ENCODE peak calls at places on chromosomes 11 and 22, in eight cellular contexts. C is GM12865; G is body of pancreas; Y is pancreas; Q is CD8-positive, alpha-beta T cell; E is colonic mucosa; O is neural crest cell; N is OCI-LY7. L is an unnamed sample.

GRCh38 chr11:108538022-108538424 is 39.8 kb upstream of the POGLUT3 start:
- DNase-seq in C (no peak), G (peak), Y (no peak), Q (peak), E (peak), O (no peak), N (no peak), L (no peak)

GRCh38 chr11:67516806-67517205 is 6.4 kb downstream of the CABP2 start:
- DNase-seq in C (no peak), G (no peak), Y (no peak), Q (no peak), E (no peak), O (no peak), N (no peak), L (no peak)

GRCh38 chr11:47466201-47466600 is 17.3 kb upstream of the RAPSN start:
- DNase-seq in C (no peak), G (no peak), Y (no peak), Q (no peak), E (no peak), O (no peak), N (no peak), L (no peak)

GRCh38 chr11:34977039-34977906 is 60.9 kb downstream of the PDHX start:
- DNase-seq in C (no peak), G (no peak), Y (no peak), Q (no peak), E (no peak), O (no peak), N (no peak), L (no peak)

GRCh38 chr11:78350646-78351165 is 66.9 kb downstream of the GAB2 start:
- DNase-seq in C (no peak), G (no peak), Y (peak), Q (no peak), E (peak), O (no peak), N (peak), L (no peak)

GRCh38 chr11:117940736-117941135 is 11.5 kb upstream of the TMPRSS13 start:
- DNase-seq in C (no peak), G (no peak), Y (no peak), Q (no peak), E (no peak), O (no peak), N (no peak), L (no peak)

GRCh38 chr22:21443057-21443734 is 24.0 kb upstream of the TMEM191C start:
- DNase-seq in C (no peak), G (peak), Y (peak), Q (no peak), E (no peak), O (peak), N (no peak), L (no peak)

GRCh38 chr11:69330330-69330729 is 36.4 kb downstream of the MYEOV start:
- DNase-seq in C (no peak), G (no peak), Y (no peak), Q (no peak), E (no peak), O (no peak), N (no peak), L (no peak)

GRCh38 chr11:62574363-62575057 is 819 bp upstream of the EEF1G start:
- DNase-seq in C (peak), G (peak), Y (peak), Q (no peak), E (peak), O (no peak), N (peak), L (peak)

GRCh38 chr11:8090756-8091155 is 9.7 kb downstream of the TUB start:
- DNase-seq in C (peak), G (peak), Y (no peak), Q (no peak), E (no peak), O (peak), N (peak), L (no peak)

GRCh38 chr22:39080052-39080762 is 3.1 kb downstream of the APOBEC3G start:
- DNase-seq in C (peak), G (no peak), Y (no peak), Q (peak), E (no peak), O (no peak), N (no peak), L (no peak)

GRCh38 chr22:46179748-46180147 is 29.4 kb downstream of the PPARA start:
- DNase-seq in C (no peak), G (no peak), Y (no peak), Q (no peak), E (no peak), O (no peak), N (no peak), L (no peak)

GRCh38 chr22:45314789-45315188 is 5.1 kb downstream of the FAM118A start:
- DNase-seq in C (no peak), G (no peak), Y (no peak), Q (no peak), E (no peak), O (no peak), N (no peak), L (no peak)

GRCh38 chr11:64900774-64901173 is 16.2 kb downstream of the ATG2A start:
- DNase-seq in C (no peak), G (no peak), Y (no peak), Q (no peak), E (no peak), O (no peak), N (no peak), L (no peak)

GRCh38 chr11:75734491-75735180 is 17.0 kb downstream of the MOGAT2 start:
- DNase-seq in C (no peak), G (no peak), Y (no peak), Q (no peak), E (peak), O (no peak), N (peak), L (no peak)

DNA sequence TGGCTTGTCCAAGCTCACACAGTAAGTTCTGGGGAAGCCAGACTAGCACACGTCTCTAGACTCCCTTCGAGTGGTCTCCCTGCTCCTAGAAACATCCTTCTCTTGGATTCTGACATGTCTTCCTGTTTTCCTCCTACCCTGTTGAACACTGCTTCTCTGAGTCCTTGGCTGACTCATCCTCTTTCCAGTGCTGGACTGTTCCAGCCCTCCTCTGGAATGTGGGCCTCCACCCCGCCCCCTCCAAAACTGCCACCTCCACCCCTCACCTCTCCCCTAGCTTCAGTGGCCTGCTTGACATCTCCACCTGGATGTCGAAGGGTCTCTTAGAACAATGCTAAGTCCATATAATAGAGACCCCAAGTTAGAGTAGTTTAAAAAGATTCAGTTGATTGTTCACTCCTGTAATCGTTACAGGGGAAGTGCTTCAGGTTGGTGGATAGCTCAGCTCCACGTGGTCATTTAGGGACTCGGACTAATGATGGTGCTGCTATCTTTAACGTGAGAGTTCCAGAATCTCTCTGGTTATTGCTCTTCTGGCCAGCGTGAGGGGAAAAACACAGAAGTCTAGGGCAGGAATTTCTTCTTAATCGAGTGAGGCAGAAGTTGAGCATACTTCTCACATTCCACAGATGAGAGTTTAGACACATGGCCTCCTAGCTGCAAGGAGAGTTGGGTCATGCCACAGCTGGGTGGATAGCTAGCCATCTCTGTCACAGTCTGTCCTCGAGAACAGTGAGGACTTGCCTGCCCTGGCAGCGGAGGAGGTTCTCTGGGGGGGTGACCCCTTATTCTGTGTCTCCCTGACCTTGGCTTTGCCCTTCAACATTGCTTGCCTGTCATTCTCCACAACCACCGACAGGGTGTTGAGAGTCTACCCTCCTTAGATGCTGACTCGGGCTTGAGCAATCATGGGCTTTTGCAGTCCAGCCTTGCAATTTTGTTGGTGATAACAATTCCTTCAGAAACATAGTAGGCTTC is 4.7 kb upstream of the C11orf96 start:
- DNase-seq in C (no peak), G (no peak), Y (no peak), Q (no peak), E (no peak), O (no peak), N (no peak), L (no peak)
- TF ChIP-seq CTCF in C (no peak), G (no peak), Y (no peak), Q (no peak), E (no peak), O (no peak), N (no peak), L (no peak)

GRCh38 chr22:20180640-20181039 is 29.8 kb upstream of the CCDC188 start:
- DNase-seq in C (no peak), G (no peak), Y (no peak), Q (no peak), E (no peak), O (no peak), N (no peak), L (no peak)

GRCh38 chr22:20179455-20180244 is 28.8 kb upstream of the CCDC188 start:
- DNase-seq in C (no peak), G (no peak), Y (no peak), Q (no peak), E (no peak), O (no peak), N (no peak), L (no peak)

GRCh38 chr22:20181194-20181931 is 30.5 kb upstream of the CCDC188 start:
- DNase-seq in C (no peak), G (no peak), Y (no peak), Q (no peak), E (no peak), O (no peak), N (no peak), L (no peak)

GRCh38 chr22:20178922-20179227 is 28.0 kb upstream of the CCDC188 start:
- DNase-seq in C (no peak), G (no peak), Y (no peak), Q (no peak), E (no peak), O (no peak), N (no peak), L (no peak)

GRCh38 chr22:20180245-20180630 is 29.4 kb upstream of the CCDC188 start:
- DNase-seq in C (no peak), G (no peak), Y (no peak), Q (no peak), E (no peak), O (no peak), N (no peak), L (no peak)
- TF ChIP-seq CTCF in C (no peak), G (no peak), Y (no peak), Q (no peak), E (no peak), O (peak), N (no peak), L (no peak)

DNA sequence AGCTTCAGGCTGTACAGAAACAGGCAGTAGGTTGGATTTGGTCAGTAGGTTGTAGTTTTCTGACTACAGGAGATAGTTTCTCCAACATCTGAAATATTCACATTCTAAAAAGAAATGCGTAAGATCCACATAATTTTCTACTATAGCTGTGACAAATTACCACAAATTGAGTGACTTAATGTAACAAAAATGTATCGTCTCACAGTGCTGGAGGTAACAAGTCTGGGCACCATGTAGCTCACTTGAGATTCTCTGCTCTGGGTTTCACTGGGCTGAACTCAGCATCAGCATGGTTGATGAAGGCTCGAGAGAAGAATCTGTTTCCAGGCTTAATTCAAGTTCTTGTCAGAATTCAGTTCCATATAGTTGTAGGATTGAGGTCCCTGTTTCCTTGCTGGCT is 350.9 kb upstream of the CCDC179 start:
- DNase-seq in C (no peak), G (no peak), Y (no peak), Q (no peak), E (no peak), O (no peak), N (no peak), L (no peak)
- TF ChIP-seq CTCF in C (no peak), G (no peak), Y (no peak), Q (no peak), E (no peak), O (no peak), N (no peak), L (no peak)

DNA sequence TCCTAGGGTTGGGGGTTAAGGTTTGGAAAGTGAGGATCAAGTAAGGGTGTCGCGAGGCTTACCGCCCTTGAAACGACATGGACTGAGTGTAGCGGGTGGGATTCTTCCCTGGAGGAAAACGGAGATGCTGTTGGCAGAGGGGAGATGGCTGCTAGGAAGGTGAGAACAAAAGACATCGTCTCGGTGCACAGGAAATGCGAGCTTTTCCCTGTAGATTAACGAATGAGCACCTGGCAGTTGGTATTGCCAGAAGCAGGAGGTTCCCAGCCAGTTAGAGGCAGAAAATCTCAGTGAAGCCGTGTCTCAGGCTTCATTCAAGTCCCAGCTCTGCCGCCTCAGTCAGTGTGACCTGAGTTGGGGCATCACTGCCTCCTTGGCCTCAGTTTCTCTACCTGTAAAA is 1.4 kb upstream of the LHFPL7 start:
- DNase-seq in C (no peak), G (peak), Y (no peak), Q (no peak), E (no peak), O (no peak), N (no peak), L (no peak)
- TF ChIP-seq CTCF in C (no peak), G (no peak), Y (no peak), Q (no peak), E (no peak), O (no peak), N (no peak), L (no peak)

DNA sequence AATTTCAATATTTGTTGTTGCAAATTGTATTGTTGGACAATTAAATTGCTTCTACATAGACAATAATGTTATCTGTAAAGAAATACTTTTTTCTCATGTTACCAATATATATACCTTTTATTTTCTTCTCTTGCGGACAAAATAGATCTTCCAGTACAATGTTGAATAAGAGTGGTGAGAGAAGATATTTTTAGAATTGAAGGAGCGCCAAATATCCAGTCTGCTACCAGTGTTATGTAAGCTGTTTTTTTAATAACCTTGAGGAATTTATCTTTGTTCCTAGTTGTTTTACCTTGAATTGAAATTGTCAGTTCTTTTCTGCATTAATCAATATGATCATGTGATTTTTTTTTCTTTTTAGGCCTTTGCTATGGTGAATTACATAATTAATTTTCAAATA is 1702.5 kb upstream of the RAG2 start:
- DNase-seq in C (no peak), G (no peak), Y (no peak), Q (no peak), E (no peak), O (no peak), N (no peak), L (no peak)
- TF ChIP-seq CTCF in C (no peak), G (no peak), Y (no peak), Q (no peak), E (no peak), O (no peak), N (no peak), L (no peak)

DNA sequence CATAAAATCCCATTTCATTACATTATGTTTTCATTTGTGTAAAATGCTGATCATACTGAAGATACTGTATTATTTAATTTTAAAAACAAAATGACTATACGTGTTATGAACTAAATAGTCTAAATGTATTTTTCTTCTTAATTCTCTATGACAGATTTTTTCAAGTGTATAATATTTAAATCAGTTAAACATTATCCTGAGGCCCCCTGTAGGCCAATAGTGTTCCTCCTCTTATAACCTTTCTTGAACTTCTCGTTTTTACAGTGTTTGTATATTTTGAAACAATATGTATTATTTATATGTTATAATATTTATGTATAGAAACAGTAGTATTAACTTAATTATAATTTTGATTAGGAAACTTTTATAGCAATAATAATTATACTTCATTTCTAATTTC is 151.1 kb upstream of the CHORDC1 start:
- DNase-seq in C (no peak), G (no peak), Y (no peak), Q (no peak), E (no peak), O (no peak), N (no peak), L (no peak)
- TF ChIP-seq CTCF in C (no peak), G (no peak), Y (no peak), Q (no peak), E (no peak), O (peak), N (peak), L (no peak)